ENCODE peak calls at places on chromosomes 11 and 22, in five cellular contexts. X is small intestine; E is DND-41; Q is CD8-positive, alpha-beta T cell; N is IMR-90. A is an unnamed sample.

GRCh38 chr11:81394324-81394723 is 1339.3 kb downstream of the FAM181B start:
- DNase-seq in X (no peak), E (no peak), Q (no peak), N (no peak), A (no peak)

GRCh38 chr11:11782532-11783110 is 59.2 kb upstream of the USP47 start:
- DNase-seq in X (peak; percentile 72), E (no peak), Q (no peak), N (no peak), A (no peak)

GRCh38 chr22:48707749-48708557 is 1119.7 kb downstream of the BRD1 start:
- DNase-seq in X (no peak), E (no peak), Q (no peak), N (no peak), A (no peak)

GRCh38 chr11:112759418-112759817 is 201.8 kb upstream of the NCAM1 start:
- DNase-seq in X (no peak), E (no peak), Q (no peak), N (no peak), A (no peak)

GRCh38 chr22:37178350-37179125 is 9.5 kb downstream of the C1QTNF6 start:
- DNase-seq in X (peak; percentile 52), E (no peak), Q (no peak), N (no peak), A (peak; percentile 20)

GRCh38 chr11:17639091-17639490 is 80.3 kb upstream of the MYOD1 start:
- DNase-seq in X (no peak), E (no peak), Q (no peak), N (no peak), A (no peak)

GRCh38 chr11:3143136-3143880 is 21.8 kb downstream of the OSBPL5 start:
- DNase-seq in X (no peak), E (no peak), Q (no peak), N (no peak), A (no peak)

GRCh38 chr11:86547727-86548126 is 124.7 kb downstream of the ME3 start:
- DNase-seq in X (no peak), E (no peak), Q (no peak), N (no peak), A (no peak)

GRCh38 chr11:65208785-65209710 is 27.3 kb downstream of the CAPN1 start:
- DNase-seq in X (peak; percentile 81), E (no peak), Q (no peak), N (no peak), A (no peak)

GRCh38 chr11:76380161-76380976 is 563 bp downstream of the THAP12 start:
- DNase-seq in X (peak; percentile 23), E (peak; percentile 47), Q (peak; percentile 5), N (peak; percentile 13), A (peak; percentile 31)

GRCh38 chr22:49693416-49693815 is 134.3 kb downstream of the BRD1 start:
- DNase-seq in X (no peak), E (no peak), Q (no peak), N (no peak), A (no peak)

GRCh38 chr11:77183421-77183984 is 55.5 kb downstream of the MYO7A start:
- DNase-seq in X (no peak), E (no peak), Q (no peak), N (no peak), A (no peak)

DNA sequence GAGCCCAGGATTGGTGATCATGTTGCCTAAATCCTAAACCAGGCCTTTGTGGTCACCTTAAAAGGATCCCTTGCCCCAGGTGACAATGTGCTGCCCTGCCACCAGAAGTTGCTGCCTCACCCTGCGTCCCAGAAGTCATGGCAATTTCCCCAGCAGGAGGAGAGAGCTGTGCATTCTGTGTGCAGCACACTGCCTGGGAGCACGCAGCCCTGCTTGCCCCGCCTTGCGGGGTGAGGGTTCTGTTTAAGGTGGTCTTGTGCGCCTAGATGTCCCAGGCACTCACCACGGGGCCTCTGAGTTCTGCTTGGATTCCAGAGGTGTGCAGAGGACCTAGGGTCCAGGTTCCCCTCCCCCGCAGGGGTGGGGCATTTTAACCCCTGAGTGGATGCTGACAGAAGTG is 95.0 kb downstream of the GRAMD1B start:
- DNase-seq in X (no peak), E (no peak), Q (no peak), N (no peak), A (no peak)
- H3K4me3 ChIP-seq in X (no peak overlapping the region), E (no peak overlapping the region), Q (no peak overlapping the region), N (no peak overlapping the region), A (no peak overlapping the region)

GRCh38 chr11:70568504-70569172 is 170.3 kb downstream of the CTTN start:
- DNase-seq in X (peak; percentile 72), E (no peak), Q (no peak), N (peak; percentile 24), A (peak; percentile 48)
- H3K4me3 ChIP-seq in X (no peak overlapping the region), E (no peak overlapping the region), Q (no peak overlapping the region), N (peak overlapping the region; percentile 45), A (peak overlapping the region; percentile 35)

GRCh38 chr11:57597971-57598830 is 716 bp downstream of the SERPING1 start:
- DNase-seq in X (no peak), E (no peak), Q (no peak), N (peak; percentile 24), A (peak; percentile 80)

GRCh38 chr11:57597461-57597892 is at the start of gene SERPING1:
- DNase-seq in X (no peak), E (no peak), Q (no peak), N (no peak), A (peak; percentile 79)

GRCh38 chr11:57599381-57599780 is 1.9 kb downstream of the SERPING1 start:
- DNase-seq in X (no peak), E (no peak), Q (no peak), N (no peak), A (peak; percentile 11)

GRCh38 chr11:57596266-57596885 is 1.1 kb upstream of the SERPING1 start:
- DNase-seq in X (no peak), E (no peak), Q (no peak), N (no peak), A (no peak)

DNA sequence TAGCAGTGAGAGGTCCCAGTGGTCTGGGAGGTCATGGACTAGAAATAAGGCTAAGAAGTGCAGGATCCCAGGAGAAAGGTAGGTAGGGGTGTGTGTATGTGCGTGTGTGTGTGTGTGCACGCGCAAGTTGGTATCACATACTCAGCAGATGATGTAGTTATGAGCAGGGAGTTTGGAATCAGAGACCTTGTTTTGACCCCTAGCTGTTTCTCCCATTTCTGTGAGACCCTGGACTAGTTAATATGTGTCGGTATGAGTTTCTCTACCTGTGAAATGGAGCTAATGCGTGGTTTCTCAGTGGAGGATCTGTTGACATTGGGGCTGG is 1.3 kb downstream of the SERPING1 start:
- DNase-seq in X (no peak), E (no peak), Q (no peak), N (peak; percentile 53), A (peak; percentile 58)
- H3K4me3 ChIP-seq in X (no peak overlapping the region), E (no peak overlapping the region), Q (no peak overlapping the region), N (peak overlapping the region; percentile 57), A (peak overlapping the region; percentile 57)

DNA sequence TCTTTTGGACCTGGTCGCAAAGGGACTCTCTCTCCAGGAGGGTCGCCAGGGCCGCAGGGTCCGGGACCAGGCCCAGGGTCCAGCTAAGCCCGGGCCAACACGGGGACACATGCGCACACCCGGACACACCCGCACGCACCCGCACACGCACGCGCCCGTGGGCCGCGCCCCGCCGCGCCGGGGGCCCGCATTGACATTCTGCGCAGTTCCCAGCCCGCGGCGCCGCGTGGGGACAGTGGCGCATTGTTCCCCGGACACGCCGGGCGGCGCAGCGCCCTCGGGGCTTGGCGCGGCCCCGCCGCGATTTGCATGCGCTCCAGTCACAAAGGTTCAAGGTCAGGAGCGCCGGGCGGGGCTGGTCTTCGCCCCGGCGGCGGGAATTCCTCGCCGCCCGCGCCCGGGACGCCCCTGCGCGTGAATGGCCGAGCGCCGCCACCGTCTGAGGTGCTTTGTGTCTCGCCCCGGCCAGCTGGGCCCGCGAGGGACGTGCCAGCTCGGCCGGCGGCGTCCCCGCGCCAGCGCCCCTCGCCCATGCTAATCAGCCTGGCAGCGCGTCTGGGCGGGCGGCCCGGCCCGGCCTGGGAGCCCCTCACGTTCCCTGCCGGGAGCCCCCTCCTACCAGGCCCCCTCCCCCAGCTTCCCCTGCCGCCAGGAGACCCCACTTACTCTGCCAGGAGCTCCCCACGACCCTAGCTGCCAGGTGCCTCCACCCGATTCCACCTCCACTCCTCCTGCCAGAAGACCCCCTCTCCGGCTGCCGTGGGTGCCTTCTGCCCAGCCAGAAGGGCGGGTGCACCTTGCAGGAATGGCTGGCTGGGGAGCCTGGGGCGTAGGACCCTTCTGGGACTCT is 50.5 kb upstream of the WNT7B start:
- DNase-seq in X (peak; percentile 86), E (no peak), Q (no peak), N (no peak), A (no peak)
- H3K4me3 ChIP-seq in X (no peak overlapping the region), E (no peak overlapping the region), Q (no peak overlapping the region), N (no peak overlapping the region), A (no peak overlapping the region)

A was measured in fibroblast of mammary gland.